ENCODE peak calls at places on chromosomes 3 and 15, in nine cellular contexts. One of them, this sample, is unnamed.

GRCh38 chr3:85560088-85560790 is 601.5 kb downstream of the CADM2 start:
- DNase-seq in CD8-positive, alpha-beta T cell: no peak
- DNase-seq in endothelial cell of umbilical vein: peak; percentile 70
- DNase-seq in ascending aorta: peak; percentile 62
- DNase-seq in hepatocyte: no peak
- DNase-seq in transverse colon: no peak
- DNase-seq in breast epithelium: peak; percentile 50
- DNase-seq in WERI-Rb-1: no peak
- DNase-seq in stomach: peak; percentile 53
- DNase-seq in this sample: no peak

GRCh38 chr3:174125267-174125844 is 727.8 kb downstream of the NLGN1 start:
- DNase-seq in CD8-positive, alpha-beta T cell: no peak
- DNase-seq in endothelial cell of umbilical vein: peak; percentile 60
- DNase-seq in ascending aorta: no peak
- DNase-seq in hepatocyte: peak; percentile 44
- DNase-seq in transverse colon: no peak
- DNase-seq in breast epithelium: no peak
- DNase-seq in WERI-Rb-1: peak; percentile 32
- DNase-seq in stomach: no peak
- DNase-seq in this sample: no peak

GRCh38 chr3:159881828-159882309 is 106.8 kb upstream of the IL12A start:
- DNase-seq in CD8-positive, alpha-beta T cell: no peak
- DNase-seq in endothelial cell of umbilical vein: peak; percentile 60
- DNase-seq in ascending aorta: no peak
- DNase-seq in hepatocyte: no peak
- DNase-seq in transverse colon: no peak
- DNase-seq in breast epithelium: peak; percentile 87
- DNase-seq in WERI-Rb-1: peak; percentile 79
- DNase-seq in stomach: no peak
- DNase-seq in this sample: peak; percentile 39

GRCh38 chr3:18369561-18370185 is 55.5 kb downstream of the SATB1 start:
- DNase-seq in CD8-positive, alpha-beta T cell: no peak
- DNase-seq in endothelial cell of umbilical vein: no peak
- DNase-seq in ascending aorta: no peak
- DNase-seq in hepatocyte: no peak
- DNase-seq in transverse colon: no peak
- DNase-seq in breast epithelium: no peak
- DNase-seq in WERI-Rb-1: peak; percentile 18
- DNase-seq in stomach: no peak
- DNase-seq in this sample: no peak

GRCh38 chr3:105802073-105802706 is 66.6 kb downstream of the CBLB start:
- DNase-seq in CD8-positive, alpha-beta T cell: no peak
- DNase-seq in endothelial cell of umbilical vein: no peak
- DNase-seq in ascending aorta: no peak
- DNase-seq in hepatocyte: no peak
- DNase-seq in transverse colon: no peak
- DNase-seq in breast epithelium: no peak
- DNase-seq in WERI-Rb-1: no peak
- DNase-seq in stomach: no peak
- DNase-seq in this sample: no peak

GRCh38 chr3:128498127-128498626 is 5.2 kb upstream of the GATA2 start:
- DNase-seq in CD8-positive, alpha-beta T cell: no peak
- DNase-seq in endothelial cell of umbilical vein: peak; percentile 33
- DNase-seq in ascending aorta: no peak
- DNase-seq in hepatocyte: no peak
- DNase-seq in transverse colon: no peak
- DNase-seq in breast epithelium: no peak
- DNase-seq in WERI-Rb-1: no peak
- DNase-seq in stomach: no peak
- DNase-seq in this sample: no peak

GRCh38 chr3:14280326-14280725 is 101.7 kb downstream of the LSM3 start:
- DNase-seq in CD8-positive, alpha-beta T cell: no peak
- DNase-seq in endothelial cell of umbilical vein: no peak
- DNase-seq in ascending aorta: no peak
- DNase-seq in hepatocyte: no peak
- DNase-seq in transverse colon: no peak
- DNase-seq in breast epithelium: no peak
- DNase-seq in WERI-Rb-1: no peak
- DNase-seq in stomach: no peak
- DNase-seq in this sample: no peak

GRCh38 chr15:77693576-77693975 is 60.9 kb upstream of the LINGO1 start:
- DNase-seq in CD8-positive, alpha-beta T cell: no peak
- DNase-seq in endothelial cell of umbilical vein: no peak
- DNase-seq in ascending aorta: no peak
- DNase-seq in hepatocyte: no peak
- DNase-seq in transverse colon: no peak
- DNase-seq in breast epithelium: no peak
- DNase-seq in WERI-Rb-1: no peak
- DNase-seq in stomach: no peak
- DNase-seq in this sample: no peak

GRCh38 chr15:38721549-38721948 is 156.9 kb upstream of the RASGRP1 start:
- DNase-seq in CD8-positive, alpha-beta T cell: no peak
- DNase-seq in endothelial cell of umbilical vein: no peak
- DNase-seq in ascending aorta: no peak
- DNase-seq in hepatocyte: no peak
- DNase-seq in transverse colon: no peak
- DNase-seq in breast epithelium: no peak
- DNase-seq in WERI-Rb-1: no peak
- DNase-seq in stomach: no peak
- DNase-seq in this sample: no peak

GRCh38 chr15:63601026-63601726 is 4.0 kb downstream of the FBXL22 start:
- DNase-seq in CD8-positive, alpha-beta T cell: peak; percentile 16
- DNase-seq in endothelial cell of umbilical vein: peak; percentile 33
- DNase-seq in ascending aorta: peak; percentile 75
- DNase-seq in hepatocyte: peak; percentile 41
- DNase-seq in transverse colon: peak; percentile 55
- DNase-seq in breast epithelium: no peak
- DNase-seq in WERI-Rb-1: peak; percentile 43
- DNase-seq in stomach: no peak
- DNase-seq in this sample: peak; percentile 61

GRCh38 chr3:161171113-161171512 is 50.0 kb upstream of the NMD3 start:
- DNase-seq in CD8-positive, alpha-beta T cell: no peak
- DNase-seq in endothelial cell of umbilical vein: peak; percentile 84
- DNase-seq in ascending aorta: peak; percentile 80
- DNase-seq in hepatocyte: peak; percentile 25
- DNase-seq in transverse colon: no peak
- DNase-seq in breast epithelium: no peak
- DNase-seq in WERI-Rb-1: no peak
- DNase-seq in stomach: no peak
- DNase-seq in this sample: no peak

GRCh38 chr3:133674290-133674912 is 12.7 kb upstream of the TOPBP1 start:
- DNase-seq in CD8-positive, alpha-beta T cell: no peak
- DNase-seq in endothelial cell of umbilical vein: no peak
- DNase-seq in ascending aorta: no peak
- DNase-seq in hepatocyte: no peak
- DNase-seq in transverse colon: no peak
- DNase-seq in breast epithelium: no peak
- DNase-seq in WERI-Rb-1: no peak
- DNase-seq in stomach: no peak
- DNase-seq in this sample: no peak

GRCh38 chr3:46878796-46879436 is 1.4 kb downstream of the PTH1R start:
- DNase-seq in CD8-positive, alpha-beta T cell: no peak
- DNase-seq in endothelial cell of umbilical vein: no peak
- DNase-seq in ascending aorta: no peak
- DNase-seq in hepatocyte: peak; percentile 71
- DNase-seq in transverse colon: no peak
- DNase-seq in breast epithelium: no peak
- DNase-seq in WERI-Rb-1: peak; percentile 73
- DNase-seq in stomach: no peak
- DNase-seq in this sample: no peak

GRCh38 chr3:141412087-141412935 is 44.0 kb downstream of the ZBTB38 start:
- DNase-seq in CD8-positive, alpha-beta T cell: peak; percentile 27
- DNase-seq in endothelial cell of umbilical vein: peak; percentile 88
- DNase-seq in ascending aorta: peak; percentile 84
- DNase-seq in hepatocyte: peak; percentile 70
- DNase-seq in transverse colon: peak; percentile 64
- DNase-seq in breast epithelium: peak; percentile 66
- DNase-seq in WERI-Rb-1: no peak
- DNase-seq in stomach: peak; percentile 60
- DNase-seq in this sample: no peak
- H3K4me3 ChIP-seq in CD8-positive, alpha-beta T cell: peak overlapping the region; percentile 24
- H3K4me3 ChIP-seq in endothelial cell of umbilical vein: peak overlapping the region; percentile 27
- H3K4me3 ChIP-seq in ascending aorta: peak overlapping the region; percentile 54
- H3K4me3 ChIP-seq in hepatocyte: no peak overlapping the region
- H3K4me3 ChIP-seq in transverse colon: peak overlapping the region; percentile 4
- H3K4me3 ChIP-seq in breast epithelium: peak overlapping the region; percentile 53
- H3K4me3 ChIP-seq in WERI-Rb-1: no peak overlapping the region
- H3K4me3 ChIP-seq in stomach: peak overlapping the region; percentile 16
- H3K4me3 ChIP-seq in this sample: peak overlapping the region; percentile 55

GRCh38 chr3:50521572-50521971 is 18.1 kb upstream of the CACNA2D2 start:
- DNase-seq in CD8-positive, alpha-beta T cell: no peak
- DNase-seq in endothelial cell of umbilical vein: no peak
- DNase-seq in ascending aorta: no peak
- DNase-seq in hepatocyte: no peak
- DNase-seq in transverse colon: no peak
- DNase-seq in breast epithelium: no peak
- DNase-seq in WERI-Rb-1: no peak
- DNase-seq in stomach: no peak
- DNase-seq in this sample: no peak

GRCh38 chr3:50523170-50523865 is 19.9 kb upstream of the CACNA2D2 start:
- DNase-seq in CD8-positive, alpha-beta T cell: no peak
- DNase-seq in endothelial cell of umbilical vein: no peak
- DNase-seq in ascending aorta: no peak
- DNase-seq in hepatocyte: no peak
- DNase-seq in transverse colon: no peak
- DNase-seq in breast epithelium: no peak
- DNase-seq in WERI-Rb-1: peak; percentile 95
- DNase-seq in stomach: no peak
- DNase-seq in this sample: no peak

GRCh38 chr3:50525987-50526386 is 22.6 kb upstream of the CACNA2D2 start:
- DNase-seq in CD8-positive, alpha-beta T cell: no peak
- DNase-seq in endothelial cell of umbilical vein: no peak
- DNase-seq in ascending aorta: no peak
- DNase-seq in hepatocyte: peak; percentile 90
- DNase-seq in transverse colon: no peak
- DNase-seq in breast epithelium: no peak
- DNase-seq in WERI-Rb-1: no peak
- DNase-seq in stomach: peak; percentile 35
- DNase-seq in this sample: no peak

GRCh38 chr3:50525191-50525590 is 21.8 kb upstream of the CACNA2D2 start:
- DNase-seq in CD8-positive, alpha-beta T cell: no peak
- DNase-seq in endothelial cell of umbilical vein: no peak
- DNase-seq in ascending aorta: no peak
- DNase-seq in hepatocyte: no peak
- DNase-seq in transverse colon: no peak
- DNase-seq in breast epithelium: no peak
- DNase-seq in WERI-Rb-1: peak; percentile 51
- DNase-seq in stomach: no peak
- DNase-seq in this sample: no peak

DNA sequence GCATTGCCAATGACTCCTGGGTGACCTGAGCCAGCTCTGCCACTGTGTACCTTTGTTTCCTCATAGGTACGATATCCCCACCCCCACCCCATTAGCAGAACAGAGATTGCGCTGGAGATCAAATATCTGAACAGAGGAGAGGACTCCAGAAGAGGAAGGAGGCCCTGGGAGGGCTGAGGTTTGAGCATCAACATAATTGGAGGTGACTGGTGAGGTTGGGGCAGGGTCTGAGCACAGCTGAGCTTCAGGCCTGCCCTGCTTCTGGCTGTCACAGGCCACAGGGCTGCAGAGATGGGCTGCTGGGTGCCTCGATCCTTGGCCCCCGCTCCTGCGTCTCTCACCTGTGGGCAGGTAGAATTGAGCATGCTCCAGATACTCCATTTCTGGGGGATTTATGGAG is 21.3 kb upstream of the CACNA2D2 start:
- DNase-seq in CD8-positive, alpha-beta T cell: no peak
- DNase-seq in endothelial cell of umbilical vein: no peak
- DNase-seq in ascending aorta: no peak
- DNase-seq in hepatocyte: no peak
- DNase-seq in transverse colon: no peak
- DNase-seq in breast epithelium: no peak
- DNase-seq in WERI-Rb-1: peak; percentile 67
- DNase-seq in stomach: no peak
- DNase-seq in this sample: no peak
- H3K27me3 ChIP-seq in CD8-positive, alpha-beta T cell: no peaks in the 10 kb centered on the region
- H3K27me3 ChIP-seq in endothelial cell of umbilical vein: peaks cover 9% of the 10 kb centered on the region
- H3K27me3 ChIP-seq in ascending aorta: no peaks in the 10 kb centered on the region
- H3K27me3 ChIP-seq in hepatocyte: peaks cover 10% of the 10 kb centered on the region
- H3K27me3 ChIP-seq in transverse colon: peaks cover 2% of the 10 kb centered on the region
- H3K27me3 ChIP-seq in breast epithelium: no peaks in the 10 kb centered on the region
- H3K27me3 ChIP-seq in WERI-Rb-1: no peaks in the 10 kb centered on the region
- H3K27me3 ChIP-seq in stomach: peaks cover 10% of the 10 kb centered on the region
- H3K27me3 ChIP-seq in this sample: no peaks in the 10 kb centered on the region

DNA sequence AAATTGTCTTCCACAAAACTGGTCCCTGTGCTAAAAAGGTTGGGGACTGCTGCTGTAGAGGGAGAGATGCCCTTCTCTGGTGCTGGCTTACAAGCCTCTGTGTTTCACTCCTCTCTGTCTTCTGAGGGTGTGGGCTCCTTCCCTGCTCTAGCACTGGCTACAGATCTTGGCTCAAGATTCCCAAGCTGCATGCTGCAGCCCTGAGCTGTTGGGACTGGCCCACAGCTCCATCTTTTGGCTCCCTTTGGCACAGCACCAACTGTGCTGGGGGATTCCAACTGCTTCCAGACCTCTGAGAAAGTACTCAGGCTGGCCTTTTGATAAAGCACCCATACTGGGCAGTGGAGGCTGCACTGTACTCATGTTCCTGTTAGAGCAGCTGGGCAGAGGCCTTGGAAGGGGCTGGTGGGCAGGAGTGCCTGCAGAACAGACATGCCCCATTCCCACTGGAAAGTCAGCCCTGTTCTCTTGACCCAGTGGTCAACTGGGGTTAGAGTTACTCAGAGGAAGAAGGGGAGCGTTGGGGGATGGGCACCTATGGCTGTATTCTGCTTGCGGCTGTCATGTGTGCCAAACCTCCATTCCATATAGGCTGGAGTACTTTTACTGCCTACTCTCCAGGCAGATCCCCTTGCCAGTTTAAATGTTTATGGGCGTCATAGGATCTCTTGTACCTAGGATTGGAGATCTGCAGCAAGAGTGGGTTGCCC is 55.7 kb downstream of the GALK2 start:
- DNase-seq in CD8-positive, alpha-beta T cell: no peak
- DNase-seq in endothelial cell of umbilical vein: peak; percentile 28
- DNase-seq in ascending aorta: no peak
- DNase-seq in hepatocyte: peak; percentile 45
- DNase-seq in transverse colon: no peak
- DNase-seq in breast epithelium: no peak
- DNase-seq in WERI-Rb-1: peak; percentile 62
- DNase-seq in stomach: peak; percentile 28
- DNase-seq in this sample: no peak
- TF ChIP-seq CTCF in CD8-positive, alpha-beta T cell: no peak
- TF ChIP-seq CTCF in endothelial cell of umbilical vein: peak; percentile 19
- TF ChIP-seq CTCF in ascending aorta: no peak
- TF ChIP-seq CTCF in hepatocyte: peak; percentile 26
- TF ChIP-seq CTCF in transverse colon: no peak
- TF ChIP-seq CTCF in breast epithelium: no peak
- TF ChIP-seq CTCF in WERI-Rb-1: peak; percentile 82
- TF ChIP-seq CTCF in stomach: no peak
- TF ChIP-seq CTCF in this sample: no peak

DNA sequence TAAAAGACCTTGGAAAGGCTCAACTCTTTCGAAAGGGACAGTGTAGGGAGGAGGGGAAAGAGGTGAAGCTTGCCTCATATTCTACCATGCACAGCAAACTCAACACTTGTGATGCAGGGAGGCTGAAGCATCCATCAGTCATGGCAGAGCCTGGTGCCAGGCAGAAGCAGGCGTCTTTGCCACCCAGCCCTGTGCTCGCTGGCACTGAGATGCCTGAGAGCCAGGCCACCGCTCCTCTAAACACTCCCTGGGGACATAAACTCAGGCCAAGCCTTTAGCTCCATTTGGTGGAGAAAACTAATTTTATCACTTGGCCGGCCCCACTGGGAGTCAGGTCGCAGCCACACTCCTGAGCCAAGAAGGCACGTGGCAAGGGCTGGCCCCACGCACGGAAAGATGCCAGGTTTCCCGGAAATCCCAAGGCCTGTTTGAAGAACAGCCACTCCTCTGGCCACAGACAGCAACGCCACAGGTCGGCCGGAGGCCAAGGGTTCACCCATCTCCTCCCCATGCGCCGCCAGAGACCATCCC is 30.7 kb downstream of the XXYLT1 start:
- DNase-seq in CD8-positive, alpha-beta T cell: no peak
- DNase-seq in endothelial cell of umbilical vein: no peak
- DNase-seq in ascending aorta: peak; percentile 88
- DNase-seq in hepatocyte: no peak
- DNase-seq in transverse colon: no peak
- DNase-seq in breast epithelium: no peak
- DNase-seq in WERI-Rb-1: no peak
- DNase-seq in stomach: no peak
- DNase-seq in this sample: peak; percentile 32
- H3K4me3 ChIP-seq in CD8-positive, alpha-beta T cell: no peak overlapping the region
- H3K4me3 ChIP-seq in endothelial cell of umbilical vein: no peak overlapping the region
- H3K4me3 ChIP-seq in ascending aorta: no peak overlapping the region
- H3K4me3 ChIP-seq in hepatocyte: no peak overlapping the region
- H3K4me3 ChIP-seq in transverse colon: no peak overlapping the region
- H3K4me3 ChIP-seq in breast epithelium: no peak overlapping the region
- H3K4me3 ChIP-seq in WERI-Rb-1: no peak overlapping the region
- H3K4me3 ChIP-seq in stomach: no peak overlapping the region
- H3K4me3 ChIP-seq in this sample: no peak overlapping the region